ENCODE peak calls at places on chromosomes 11 and 22, in eight cellular contexts. F is choroid plexus epithelial cell, R is activated gamma-delta T cell treated with Interleukin-2 at 50 U/mL for 16 hours, M is prostate gland, T is natural killer cell, Q is EL, S is CMK, H is GM13976. Y is an unnamed sample.
A peak's percentile ranks its signal among the peaks of the same experiment; 100 is the strongest.

GRCh38 chr11:76152741-76153608 is 53.3 kb downstream of the WNT11 start:
- DNase-seq in M (no peak), Q (no peak), T (no peak), F (no peak), R (peak; percentile 36), S (no peak), H (peak; percentile 72), Y (peak; percentile 72)

GRCh38 chr22:25281675-25282345 is 62.4 kb downstream of the CRYBB2 start:
- DNase-seq in S (no peak), H (no peak), Q (no peak), M (no peak), F (no peak), T (no peak), R (no peak), Y (no peak)

GRCh38 chr11:118911880-118912741 is 13.6 kb downstream of the BCL9L start:
- DNase-seq in H (no peak), R (peak; percentile 72), T (peak; percentile 66), M (peak; percentile 86), F (peak; percentile 93), Q (peak; percentile 94), S (no peak), Y (peak; percentile 49)

GRCh38 chr22:19810381-19811141 is 44.1 kb downstream of the GNB1L start:
- DNase-seq in F (peak; percentile 76), Q (peak; percentile 53), S (no peak), M (no peak), R (no peak), T (no peak), H (no peak), Y (no peak)

GRCh38 chr11:69080361-69080973 is 31.7 kb downstream of the TPCN2 start:
- DNase-seq in Q (peak; percentile 81), R (peak; percentile 27), T (no peak), F (no peak), S (peak; percentile 60), M (no peak), H (no peak), Y (no peak)

GRCh38 chr22:50192825-50193204 is 7.1 kb downstream of the TRABD start:
- DNase-seq in H (peak; percentile 56), M (no peak), F (no peak), S (no peak), Q (no peak), R (peak; percentile 46), T (no peak), Y (peak; percentile 45)

GRCh38 chr22:49324527-49325491 is 502.9 kb downstream of the BRD1 start:
- DNase-seq in H (peak; percentile 24), S (no peak), Q (no peak), T (no peak), F (no peak), M (no peak), R (no peak), Y (no peak)

GRCh38 chr22:24951942-24952836 is at the start of gene KIAA1671:
- DNase-seq in F (peak; percentile 62), T (peak; percentile 86), R (peak; percentile 84), Q (peak; percentile 60), H (peak; percentile 96), S (peak; percentile 1), M (peak; percentile 84), Y (peak; percentile 80)

GRCh38 chr22:28369849-28370248 is 309.8 kb downstream of the TTC28 start:
- DNase-seq in R (no peak), S (peak; percentile 2), H (no peak), T (no peak), F (no peak), M (no peak), Q (no peak), Y (no peak)

GRCh38 chr22:24096401-24097115 is 84.7 kb upstream of the SUSD2 start:
- DNase-seq in R (no peak), Q (no peak), H (no peak), S (no peak), T (no peak), M (no peak), F (no peak), Y (no peak)

GRCh38 chr22:17962168-17962567 is 62.2 kb downstream of the MICAL3 start:
- DNase-seq in Q (no peak), F (no peak), T (no peak), H (no peak), S (no peak), R (no peak), M (no peak), Y (no peak)

GRCh38 chr11:121383726-121384125 is 68.4 kb upstream of the SORL1 start:
- DNase-seq in M (no peak), T (no peak), H (no peak), S (no peak), F (no peak), Q (no peak), R (no peak), Y (no peak)

GRCh38 chr22:46995501-46996360 is 233.3 kb downstream of the TBC1D22A start:
- DNase-seq in R (no peak), T (no peak), S (no peak), H (no peak), Q (no peak), M (no peak), F (no peak), Y (no peak)

GRCh38 chr11:124069429-124070401 is 28.6 kb upstream of the OR10G7 start:
- DNase-seq in Q (peak; percentile 67), R (peak; percentile 16), T (no peak), F (peak; percentile 77), H (no peak), M (no peak), S (peak; percentile 15), Y (peak; percentile 83)

GRCh38 chr11:20563871-20564270 is 35.5 kb upstream of the SLC6A5 start:
- DNase-seq in S (no peak), M (no peak), R (no peak), F (no peak), Q (no peak), T (no peak), H (no peak), Y (no peak)

Y was measured in GM12865.